ENCODE peak calls at places on chromosome 5, in nine cellular contexts. H, S, J, R, O, W, M, T and Y are unnamed samples.
A peak's percentile ranks its signal among the peaks of the same experiment; 100 is the strongest.

GRCh38 chr5:177094224-177095087 is 7.7 kb downstream of the FGFR4 start:
- DNase-seq in H (peak; percentile 83), S (no peak), J (peak; percentile 44), R (no peak), O (no peak), W (no peak), M (no peak), T (peak; percentile 91), Y (peak; percentile 53)

GRCh38 chr5:127564002-127564769 is 46.7 kb downstream of the PRRC1 start:
- DNase-seq in H (peak; percentile 84), S (peak; percentile 78), J (peak; percentile 13), R (peak; percentile 81), O (peak; percentile 41), W (peak; percentile 21), M (no peak), T (no peak), Y (peak; percentile 28)

GRCh38 chr5:111224561-111224989 is 391 bp downstream of the CAMK4 start:
- DNase-seq in H (no peak), S (no peak), J (no peak), R (no peak), O (peak; percentile 4), W (no peak), M (no peak), T (no peak), Y (no peak)

GRCh38 chr5:41112486-41113455 is 41.6 kb upstream of the MROH2B start:
- DNase-seq in H (no peak), S (no peak), J (no peak), R (no peak), O (no peak), W (no peak), M (no peak), T (no peak), Y (no peak)

GRCh38 chr5:31860726-31861432 is 221.9 kb downstream of the PDZD2 start:
- DNase-seq in H (no peak), S (no peak), J (no peak), R (no peak), O (no peak), W (no peak), M (no peak), T (no peak), Y (no peak)

GRCh38 chr5:78797945-78798731 is 149.6 kb upstream of the LHFPL2 start:
- DNase-seq in H (no peak), S (no peak), J (no peak), R (no peak), O (no peak), W (no peak), M (no peak), T (no peak), Y (no peak)

GRCh38 chr5:13731229-13731628 is 213.3 kb downstream of the DNAH5 start:
- DNase-seq in H (no peak), S (no peak), J (no peak), R (no peak), O (no peak), W (no peak), M (no peak), T (no peak), Y (no peak)

GRCh38 chr5:100595152-100595811 is 60.1 kb downstream of the FAM174A start:
- DNase-seq in H (peak; percentile 87), S (peak; percentile 73), J (peak; percentile 83), R (no peak), O (peak; percentile 40), W (no peak), M (no peak), T (no peak), Y (peak; percentile 77)

GRCh38 chr5:173246135-173246495 is 11.1 kb upstream of the NKX2-5 start:
- DNase-seq in H (no peak), S (no peak), J (no peak), R (no peak), O (no peak), W (no peak), M (no peak), T (no peak), Y (no peak)